ENCODE peak calls at places on chromosomes 3 and 15, in ten cellular contexts. F is OCI-LY7; A is CD4-positive, alpha-beta T cell; B is lower leg skin; S is fibroblast of pulmonary artery; X is MM.1S; E is fibroblast of lung; Q is fibroblast of mammary gland; T is mesothelial cell of epicardium; V is activated B cell treated with CpG ODN at 0.5 μM for 24 hours. D is an unnamed sample.
A peak's percentile ranks its signal among the peaks of the same experiment; 100 is the strongest.

GRCh38 chr3:10889206-10889960 is 73.4 kb downstream of the SLC6A11 start:
- DNase-seq in F (no peak), A (no peak), B (no peak), S (no peak), X (no peak), E (no peak), Q (no peak), T (no peak), V (no peak), D (no peak)

GRCh38 chr15:70057931-70058641 is 39.6 kb downstream of the TLE3 start:
- DNase-seq in F (no peak), A (no peak), B (no peak), S (no peak), X (no peak), E (no peak), Q (no peak), T (no peak), V (no peak), D (no peak)

GRCh38 chr3:160128086-160128485 is 97.1 kb upstream of the C3orf80 start:
- DNase-seq in F (no peak), A (no peak), B (no peak), S (no peak), X (no peak), E (peak; percentile 43), Q (no peak), T (no peak), V (no peak), D (no peak)

GRCh38 chr3:140898340-140899180 is 43.1 kb upstream of the SLC25A36 start:
- DNase-seq in F (peak; percentile 62), A (no peak), B (no peak), S (peak; percentile 82), X (peak; percentile 56), E (peak; percentile 85), Q (peak; percentile 90), T (no peak), V (no peak), D (no peak)

GRCh38 chr3:64267774-64268604 is 42.7 kb upstream of the PRICKLE2 start:
- DNase-seq in F (no peak), A (no peak), B (peak; percentile 55), S (peak; percentile 80), X (no peak), E (peak; percentile 80), Q (peak; percentile 78), T (peak; percentile 59), V (no peak), D (no peak)

GRCh38 chr3:187551419-187551818 is 118.8 kb downstream of the SST start:
- DNase-seq in F (no peak), A (no peak), B (no peak), S (no peak), X (no peak), E (peak; percentile 71), Q (peak; percentile 30), T (no peak), V (no peak), D (no peak)

GRCh38 chr3:58049143-58049785 is 41.0 kb downstream of the FLNB start:
- DNase-seq in F (no peak), A (no peak), B (peak; percentile 61), S (peak; percentile 86), X (no peak), E (peak; percentile 96), Q (peak; percentile 86), T (peak; percentile 67), V (no peak), D (no peak)

GRCh38 chr3:86990734-86991481 is at the start of gene VGLL3:
- DNase-seq in F (no peak), A (no peak), B (peak; percentile 76), S (peak; percentile 88), X (peak; percentile 50), E (peak; percentile 90), Q (peak; percentile 80), T (peak; percentile 77), V (no peak), D (no peak)

DNA sequence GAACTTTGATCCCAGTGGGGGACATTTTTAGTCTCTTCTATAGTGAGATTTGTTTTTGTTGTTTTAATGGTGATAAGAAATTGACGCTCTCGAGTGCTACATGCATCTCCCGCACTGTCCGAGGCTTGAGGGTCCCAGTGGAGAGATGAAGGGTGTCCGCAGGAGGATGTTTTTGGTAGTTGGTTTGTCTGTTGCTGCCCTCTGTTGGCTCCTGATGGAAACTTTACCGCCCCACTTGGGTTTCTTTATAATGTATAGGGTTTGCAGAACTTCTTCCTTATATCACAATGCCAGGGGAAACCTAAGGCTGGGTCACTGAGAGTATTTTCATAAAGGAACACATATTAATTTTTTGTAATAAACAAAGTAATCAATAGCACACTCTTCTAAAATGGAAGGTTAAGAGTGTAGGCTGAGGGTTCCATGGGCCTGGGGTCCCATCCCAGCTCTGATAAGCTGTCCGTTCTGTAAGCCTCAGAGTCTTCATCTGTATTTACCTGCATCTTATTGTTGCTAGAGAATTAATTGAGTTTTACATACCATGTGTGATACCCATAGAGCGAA is 185.3 kb upstream of the FEZF2 start:
- DNase-seq in F (peak; percentile 63), A (no peak), B (no peak), S (peak; percentile 45), X (no peak), E (no peak), Q (peak; percentile 39), T (peak; percentile 41), V (no peak), D (no peak)
- TF ChIP-seq CTCF in F (peak; percentile 92), A (no peak), B (no peak), S (peak; percentile 62), X (peak; percentile 52), E (peak; percentile 55), Q (peak; percentile 52), T (no peak), V (no peak), D (no peak)

GRCh38 chr15:80169768-80170357 is 17.1 kb downstream of the FAH start:
- DNase-seq in F (no peak), A (no peak), B (no peak), S (no peak), X (no peak), E (no peak), Q (no peak), T (no peak), V (no peak), D (no peak)

GRCh38 chr15:80170596-80170995 is 17.8 kb downstream of the FAH start:
- DNase-seq in F (no peak), A (no peak), B (no peak), S (no peak), X (no peak), E (no peak), Q (no peak), T (no peak), V (no peak), D (no peak)

GRCh38 chr15:80171787-80172186 is 19.0 kb downstream of the FAH start:
- DNase-seq in F (no peak), A (no peak), B (no peak), S (no peak), X (no peak), E (no peak), Q (no peak), T (no peak), V (no peak), D (no peak)

GRCh38 chr15:80168421-80168820 is 15.6 kb downstream of the FAH start:
- DNase-seq in F (no peak), A (no peak), B (no peak), S (no peak), X (no peak), E (no peak), Q (no peak), T (no peak), V (no peak), D (no peak)

DNA sequence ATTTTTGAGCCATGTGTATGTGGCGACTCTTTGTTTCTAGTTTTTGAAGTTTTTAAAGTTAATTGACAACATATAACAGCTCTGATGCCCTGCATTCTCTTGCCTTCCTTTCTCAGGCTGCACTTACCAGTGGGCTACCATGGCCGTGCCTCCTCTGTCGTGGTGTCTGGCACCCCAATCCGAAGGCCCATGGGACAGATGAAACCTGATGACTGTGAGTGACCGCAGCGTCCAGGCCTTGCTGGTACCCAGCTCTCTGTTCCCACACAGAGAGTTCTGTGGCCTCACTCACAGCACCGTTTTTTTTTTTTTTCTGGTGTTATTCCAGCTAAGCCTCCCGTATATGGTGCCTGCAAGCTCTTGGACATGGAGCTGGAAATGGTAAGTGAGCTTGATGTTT is 15.1 kb downstream of the FAH start:
- DNase-seq in F (no peak), A (no peak), B (no peak), S (no peak), X (no peak), E (no peak), Q (no peak), T (no peak), V (no peak), D (no peak)
- TF ChIP-seq CTCF in F (no peak), A (no peak), B (no peak), S (no peak), X (no peak), E (no peak), Q (no peak), T (no peak), V (no peak), D (no peak)

GRCh38 chr3:186421946-186422345 is 59.9 kb upstream of the DGKG start:
- DNase-seq in F (no peak), A (no peak), B (no peak), S (no peak), X (no peak), E (no peak), Q (peak; percentile 53), T (no peak), V (no peak), D (no peak)

GRCh38 chr3:186427627-186428026 is 65.6 kb upstream of the DGKG start:
- DNase-seq in F (no peak), A (no peak), B (no peak), S (no peak), X (peak; percentile 31), E (peak; percentile 69), Q (no peak), T (no peak), V (no peak), D (no peak)

DNA sequence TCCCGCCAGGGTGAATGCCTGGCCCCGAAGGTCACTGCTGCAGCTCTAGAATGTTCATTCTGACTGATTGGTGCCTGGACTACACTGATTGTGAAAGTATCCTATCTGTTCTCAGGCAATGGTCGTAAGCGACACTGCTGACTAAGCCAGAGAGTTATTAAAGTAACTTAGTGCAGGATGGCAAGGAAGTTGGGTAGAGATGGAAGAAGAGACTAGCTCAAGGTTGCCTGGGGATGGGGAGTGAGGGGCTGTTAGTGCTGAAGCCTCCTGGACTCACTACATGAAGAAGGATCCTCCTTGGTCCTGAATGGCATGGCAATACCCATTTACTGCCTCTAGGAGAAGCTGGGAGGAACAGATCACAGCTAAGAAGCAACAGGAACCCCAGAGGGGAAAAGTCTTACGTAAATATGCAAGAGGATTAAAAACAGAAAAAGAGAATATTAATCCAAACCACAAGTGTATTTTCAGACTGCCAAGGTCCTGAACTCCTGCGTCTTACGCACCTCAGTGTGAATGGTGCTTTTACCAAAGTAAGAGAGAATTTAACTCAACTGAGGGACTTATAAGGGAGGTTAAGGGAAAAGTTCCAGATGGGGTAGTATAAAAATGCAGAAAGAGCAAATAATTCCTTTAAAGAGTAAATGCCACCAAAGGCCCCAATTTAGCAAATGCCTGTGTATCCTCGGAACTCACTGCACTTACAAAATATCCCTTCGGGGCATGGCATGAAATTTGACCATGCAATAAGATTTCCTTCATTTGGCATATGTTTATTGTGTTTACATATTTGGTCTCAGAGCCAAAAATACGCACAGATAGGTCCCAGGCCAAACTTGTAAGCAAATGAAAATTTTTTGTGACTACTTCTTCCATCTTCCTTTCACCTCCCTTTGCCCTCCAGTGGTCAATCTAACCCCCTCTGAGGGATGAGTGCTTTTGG is 64.0 kb upstream of the DGKG start:
- DNase-seq in F (no peak), A (no peak), B (no peak), S (peak; percentile 25), X (no peak), E (peak; percentile 84), Q (peak; percentile 90), T (no peak), V (no peak), D (no peak)
- TF ChIP-seq CTCF in F (peak; percentile 37), A (no peak), B (no peak), S (peak; percentile 26), X (peak; percentile 18), E (peak; percentile 65), Q (peak; percentile 56), T (no peak), V (no peak), D (no peak)

GRCh38 chr3:50519471-50520089 is 16.1 kb upstream of the CACNA2D2 start:
- DNase-seq in F (peak; percentile 70), A (peak; percentile 56), B (peak; percentile 32), S (peak; percentile 46), X (peak; percentile 54), E (peak; percentile 30), Q (peak; percentile 31), T (peak; percentile 83), V (peak; percentile 52), D (peak; percentile 61)
- TF ChIP-seq CTCF in F (peak; percentile 91), A (peak; percentile 85), B (peak; percentile 68), S (peak; percentile 98), X (peak; percentile 89), E (peak; percentile 72), Q (peak; percentile 97), T (peak; percentile 93), V (no peak), D (no peak)